ENCODE peak calls at places on chromosomes 4 and X, in six cellular contexts. Y is dorsolateral prefrontal cortex, K is MCF 10A, V is T47D, L is endothelial cell, U is T-helper 2 cell. Q is an unnamed sample.

GRCh38 chr4:166064706-166065105 is 191.7 kb downstream of the TLL1 start:
- DNase-seq in Y (no peak), K (peak), V (peak), L (no peak), U (no peak), Q (no peak)

GRCh38 chr4:128384091-128384520 is 96.5 kb upstream of the PGRMC2 start:
- DNase-seq in Y (no peak), K (no peak), V (peak), L (no peak), U (no peak), Q (no peak)

GRCh38 chr4:102334624-102335023 is 10.7 kb downstream of the SLC39A8 start:
- DNase-seq in Y (no peak), K (peak), V (no peak), L (no peak), U (no peak), Q (no peak)

GRCh38 chr4:62953752-62954151 is 1455.5 kb downstream of the TECRL start:
- DNase-seq in Y (no peak), K (no peak), V (peak), L (no peak), U (no peak), Q (no peak)

GRCh38 chr4:153335665-153336064 is 8.8 kb upstream of the MND1 start:
- DNase-seq in Y (no peak), K (peak), V (no peak), L (no peak), U (no peak), Q (no peak)

GRCh38 chr4:826508-827208 is 729 bp upstream of the CPLX1 start:
- DNase-seq in Y (no peak), K (no peak), V (no peak), L (no peak), U (no peak), Q (peak)

GRCh38 chr4:163810757-163811156 is 316.3 kb downstream of the TMA16 start:
- DNase-seq in Y (no peak), K (peak), V (peak), L (no peak), U (no peak), Q (no peak)

GRCh38 chr4:102759835-102760644 is 728 bp downstream of the MANBA start:
- DNase-seq in Y (no peak), K (peak), V (peak), L (no peak), U (no peak), Q (peak)

GRCh38 chr4:100898844-100899243 is 381.0 kb upstream of the EMCN start:
- DNase-seq in Y (no peak), K (no peak), V (no peak), L (no peak), U (no peak), Q (peak)

GRCh38 chrX:151983186-151983585 is 8.7 kb upstream of the GABRE start:
- DNase-seq in Y (no peak), K (no peak), V (no peak), L (no peak), U (no peak), Q (no peak)

GRCh38 chr4:1251773-1252066 is 2.8 kb upstream of the CTBP1 start:
- DNase-seq in Y (no peak), K (no peak), V (no peak), L (no peak), U (no peak), Q (no peak)

GRCh38 chrX:141669689-141670088 is 28.9 kb downstream of the SPANXD start:
- DNase-seq in Y (no peak), K (peak), V (no peak), L (no peak), U (no peak), Q (peak)

GRCh38 chr4:185920171-185920570 is 108.2 kb upstream of the SORBS2 start:
- DNase-seq in Y (no peak), K (peak), V (peak), L (no peak), U (no peak), Q (no peak)

GRCh38 chr4:150694438-150694837 is 112.5 kb downstream of the MAB21L2 start:
- DNase-seq in Y (no peak), K (no peak), V (no peak), L (no peak), U (no peak), Q (no peak)

GRCh38 chr4:3392319-3392718 is 49.4 kb upstream of the HGFAC start:
- DNase-seq in Y (no peak), K (no peak), V (no peak), L (no peak), U (no peak), Q (no peak)

GRCh38 chrX:153474718-153475117 is 4.3 kb upstream of the HAUS7 start:
- DNase-seq in Y (peak), K (peak), V (no peak), L (no peak), U (peak), Q (peak)

GRCh38 chr4:26237916-26238315 is 82.9 kb upstream of the RBPJ start:
- DNase-seq in Y (no peak), K (no peak), V (no peak), L (no peak), U (no peak), Q (peak)

GRCh38 chr4:121951570-121952110 is at the start of gene TRPC3:
- DNase-seq in Y (peak), K (peak), V (no peak), L (peak), U (peak), Q (peak)

GRCh38 chr4:48047896-48048295 is 31.3 kb downstream of the NIPAL1 start:
- DNase-seq in Y (no peak), K (no peak), V (no peak), L (no peak), U (no peak), Q (peak)

GRCh38 chr4:115851918-115852766 is 738.7 kb upstream of the NDST4 start:
- DNase-seq in Y (no peak), K (peak), V (peak), L (peak), U (no peak), Q (peak)

GRCh38 chrX:121987835-121988234 is 940.4 kb downstream of the GLUD2 start:
- DNase-seq in Y (no peak), K (no peak), V (no peak), L (no peak), U (no peak), Q (no peak)

GRCh38 chrX:46796574-46797191 is 37.8 kb upstream of the SLC9A7 start:
- DNase-seq in Y (peak), K (peak), V (peak), L (peak), U (peak), Q (peak)

GRCh38 chr4:5541154-5541553 is 167.2 kb downstream of the EVC2 start:
- DNase-seq in Y (no peak), K (no peak), V (no peak), L (no peak), U (no peak), Q (no peak)

Q was measured in DMS53.